ENCODE peak calls at places on chromosome 3, in nine cellular contexts. E, L, S, H, P, I, B, U and J are unnamed samples.
A peak's percentile ranks its signal among the peaks of the same experiment; 100 is the strongest.

GRCh38 chr3:86951343-86951742 is 39.6 kb downstream of the VGLL3 start:
- DNase-seq in S (no peak), L (no peak), B (no peak), P (no peak), E (no peak), U (no peak), H (no peak), I (no peak), J (no peak)

GRCh38 chr3:54784021-54784420 is 143.8 kb downstream of the LRTM1 start:
- DNase-seq in S (no peak), L (peak; percentile 15), B (no peak), U (peak; percentile 48), E (no peak), I (no peak), H (no peak), P (no peak), J (no peak)

GRCh38 chr3:64344721-64345207 is 119.5 kb upstream of the PRICKLE2 start:
- DNase-seq in U (no peak), H (peak; percentile 52), P (no peak), I (no peak), B (no peak), E (peak; percentile 90), S (no peak), L (no peak), J (no peak)

GRCh38 chr3:67030785-67031740 is 33.0 kb downstream of the KBTBD8 start:
- DNase-seq in U (no peak), H (no peak), L (no peak), E (no peak), P (no peak), I (no peak), S (no peak), B (no peak), J (no peak)

GRCh38 chr3:161700998-161701397 is 204.4 kb downstream of the OTOL1 start:
- DNase-seq in B (no peak), P (no peak), U (no peak), L (no peak), S (no peak), E (no peak), H (no peak), I (no peak), J (no peak)

GRCh38 chr3:279325-279724 is 82.8 kb downstream of the CHL1 start:
- DNase-seq in I (no peak), P (no peak), H (no peak), B (no peak), U (no peak), S (no peak), L (no peak), E (no peak), J (no peak)

GRCh38 chr3:55156851-55157650 is 229.2 kb upstream of the LRTM1 start:
- DNase-seq in U (no peak), H (no peak), P (no peak), B (no peak), E (peak; percentile 53), I (no peak), S (no peak), L (no peak), J (no peak)

GRCh38 chr3:150309557-150309956 is 98.5 kb upstream of the TSC22D2 start:
- DNase-seq in L (no peak), U (no peak), P (no peak), B (no peak), I (no peak), S (no peak), E (no peak), H (no peak), J (no peak)

GRCh38 chr3:142931222-142931621 is 32.3 kb downstream of the PAQR9 start:
- DNase-seq in B (no peak), L (no peak), E (peak; percentile 89), P (no peak), U (peak; percentile 14), S (no peak), I (no peak), H (no peak), J (no peak)

GRCh38 chr3:29486087-29486486 is 205.2 kb downstream of the RBMS3 start:
- DNase-seq in S (no peak), E (no peak), U (no peak), L (no peak), P (no peak), H (no peak), B (no peak), I (no peak), J (peak; percentile 57)

GRCh38 chr3:7957024-7957423 is 544.6 kb upstream of the LMCD1 start:
- DNase-seq in B (no peak), U (no peak), L (no peak), I (no peak), P (no peak), E (no peak), S (no peak), H (no peak), J (no peak)

GRCh38 chr3:158731938-158732855 is at the start of gene RARRES1:
- DNase-seq in I (peak; percentile 71), L (peak; percentile 65), P (peak; percentile 44), E (no peak), U (peak; percentile 75), B (peak; percentile 58), S (peak; percentile 84), H (peak; percentile 76), J (no peak)

GRCh38 chr3:124619887-124620599 is 110.2 kb upstream of the UMPS start:
- DNase-seq in H (no peak), L (no peak), B (no peak), I (no peak), U (no peak), E (no peak), P (no peak), S (no peak), J (no peak)

DNA sequence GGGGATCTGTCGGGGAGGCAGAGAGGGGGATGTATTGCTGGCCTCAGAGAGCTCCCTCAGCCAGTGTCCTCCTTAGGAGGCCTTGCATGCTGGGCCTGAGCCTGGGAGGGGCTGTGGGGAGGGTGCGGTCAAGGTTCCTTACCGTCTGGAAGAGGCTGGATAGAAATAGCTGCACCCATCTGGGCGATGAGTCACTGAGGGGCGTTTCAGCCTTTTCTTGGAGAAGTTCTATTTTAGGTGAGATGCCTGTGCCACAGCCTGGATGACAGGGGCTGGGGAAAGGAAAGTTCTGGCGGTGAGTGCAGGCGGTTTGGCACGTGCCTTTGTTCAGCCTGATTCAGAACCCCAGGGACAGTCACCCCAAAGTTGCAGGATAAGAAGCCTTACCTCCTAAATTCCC is 35.7 kb upstream of the APEH start:
- DNase-seq in I (no peak), H (no peak), L (no peak), S (no peak), E (no peak), P (no peak), B (no peak), U (no peak), J (no peak)
- TF ChIP-seq CTCF in I (no peak), H (no peak), L (no peak), S (no peak), E (no peak), P (no peak), B (no peak), U (no peak), J (no peak)

GRCh38 chr3:20039765-20040475 is at the start of gene KAT2B:
- DNase-seq in H (peak; percentile 83), S (peak; percentile 91), B (peak; percentile 34), I (peak; percentile 34), L (peak; percentile 79), E (peak; percentile 93), U (peak; percentile 85), P (peak; percentile 85), J (no peak)
- TF ChIP-seq CTCF in H (peak; percentile 85), S (peak; percentile 65), B (no peak), I (peak; percentile 68), L (peak; percentile 72), E (peak; percentile 73), U (peak; percentile 88), P (peak; percentile 90), J (peak; percentile 58)

DNA sequence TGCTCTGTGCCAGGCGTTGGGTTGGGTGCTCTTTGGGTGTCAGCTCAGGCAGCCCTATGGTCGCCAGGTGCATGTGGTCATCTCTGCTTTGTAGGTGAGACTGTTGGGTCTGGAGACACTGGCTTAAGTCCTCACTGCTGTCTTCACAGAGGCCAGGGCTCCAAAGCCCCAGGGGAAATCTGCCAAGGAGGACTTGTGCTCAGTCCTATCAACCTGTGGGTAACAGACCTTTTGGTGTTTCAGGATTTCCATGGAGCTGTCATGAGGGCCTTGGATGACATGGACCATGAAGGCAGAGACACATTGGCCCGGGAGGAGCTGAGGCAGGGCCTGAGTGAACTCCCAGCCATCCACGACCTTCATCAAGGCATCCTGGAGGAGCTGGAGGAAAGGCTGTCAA is 50.1 kb upstream of the NR2C2 start:
- DNase-seq in I (no peak), H (no peak), S (no peak), E (no peak), P (no peak), B (no peak), L (no peak), U (no peak), J (no peak)
- TF ChIP-seq CTCF in I (no peak), H (no peak), S (no peak), E (no peak), P (no peak), B (no peak), L (no peak), U (no peak), J (no peak)

GRCh38 chr3:31911124-31911523 is 69.9 kb downstream of the OSBPL10 start:
- DNase-seq in H (no peak), I (no peak), P (no peak), E (no peak), B (no peak), L (no peak), U (no peak), S (no peak), J (no peak)

GRCh38 chr3:31911643-31912042 is 69.4 kb downstream of the OSBPL10 start:
- DNase-seq in S (no peak), B (no peak), U (no peak), L (no peak), E (no peak), H (no peak), P (no peak), I (no peak), J (no peak)

GRCh38 chr3:31906182-31906581 is 74.9 kb downstream of the OSBPL10 start:
- DNase-seq in I (no peak), P (no peak), H (no peak), E (no peak), B (no peak), U (no peak), S (no peak), L (no peak), J (no peak)

GRCh38 chr3:31909455-31909854 is 71.6 kb downstream of the OSBPL10 start:
- DNase-seq in U (no peak), B (no peak), H (no peak), I (no peak), E (no peak), L (no peak), P (no peak), S (no peak), J (no peak)

GRCh38 chr3:31908391-31909097 is 72.5 kb downstream of the OSBPL10 start:
- DNase-seq in S (no peak), L (no peak), P (no peak), B (no peak), U (no peak), E (no peak), I (no peak), H (no peak), J (no peak)
- TF ChIP-seq CTCF in S (no peak), L (no peak), P (no peak), B (no peak), U (no peak), E (no peak), I (no peak), H (no peak), J (peak; percentile 7)